ENCODE peak calls at places on chromosome 17, in eight cellular contexts. Y is mesendoderm, I is heart right ventricle, G is MM.1S, Q is colonic mucosa, U is mammary epithelial cell, H is brain microvascular endothelial cell, C is breast epithelium. O is an unnamed sample. For H3K36me3, the result is how much of the 10 kb centered on the place peaks cover.

GRCh38 chr17:7023576-7024401 is 939 bp downstream of the BCL6B start:
- DNase-seq in C (peak), Y (peak), I (peak), U (peak), H (peak), G (peak), Q (peak), O (peak)

GRCh38 chr17:77884019-77884418 is 74.5 kb upstream of the TNRC6C start:
- DNase-seq in U (no peak), C (no peak), Y (peak), H (peak), I (peak), Q (no peak), G (no peak), O (no peak)

GRCh38 chr17:72953621-72954020 is 138.9 kb downstream of the SLC39A11 start:
- DNase-seq in G (no peak), U (no peak), H (no peak), Q (no peak), Y (no peak), I (no peak), C (no peak), O (no peak)

GRCh38 chr17:68512967-68513474 is 791 bp downstream of the PRKAR1A start:
- DNase-seq in C (no peak), U (peak), Y (peak), G (peak), Q (peak), H (peak), I (no peak), O (no peak)

GRCh38 chr17:1997146-1997586 is 28.0 kb downstream of the RTN4RL1 start:
- DNase-seq in U (peak), C (no peak), H (no peak), Q (peak), G (no peak), I (no peak), Y (no peak), O (no peak)

GRCh38 chr17:73748521-73748920 is 104.3 kb upstream of the SDK2 start:
- DNase-seq in Y (no peak), C (no peak), U (no peak), I (no peak), Q (no peak), H (no peak), G (no peak), O (no peak)

GRCh38 chr17:31401456-31402254 is 10.2 kb downstream of the RAB11FIP4 start:
- DNase-seq in Y (no peak), C (no peak), H (no peak), Q (no peak), I (no peak), U (no peak), G (no peak), O (no peak)

GRCh38 chr17:70168044-70168978 is 1.0 kb upstream of the KCNJ2 start:
- DNase-seq in Q (peak), C (peak), H (peak), I (peak), U (peak), Y (peak), G (peak), O (peak)

GRCh38 chr17:55324296-55324978 is 59.7 kb downstream of the HLF start:
- DNase-seq in Q (no peak), Y (peak), G (no peak), I (no peak), H (no peak), U (no peak), C (no peak), O (no peak)

GRCh38 chr17:41985919-41986318 is 19.3 kb downstream of the CNP start:
- DNase-seq in G (no peak), U (no peak), Y (no peak), Q (no peak), H (no peak), I (no peak), C (no peak), O (no peak)
- H3K36me3 ChIP-seq in G (under half), U (under half), Y (under half), Q (under half), H (half or more), I (under half), C (under half), O (half or more)

GRCh38 chr17:4675791-4676190 is 28.1 kb downstream of the PELP1 start:
- DNase-seq in Y (no peak), G (no peak), Q (no peak), H (no peak), C (no peak), U (no peak), I (no peak), O (no peak)

GRCh38 chr17:4678448-4679026 is 25.4 kb downstream of the PELP1 start:
- DNase-seq in C (no peak), U (peak), Y (peak), I (no peak), Q (no peak), H (peak), G (no peak), O (no peak)

GRCh38 chr17:4673986-4674770 is 29.8 kb downstream of the PELP1 start:
- DNase-seq in I (no peak), Y (no peak), G (no peak), H (no peak), Q (no peak), C (no peak), U (no peak), O (no peak)

GRCh38 chr17:4676777-4677176 is 27.2 kb downstream of the PELP1 start:
- DNase-seq in I (peak), Y (no peak), H (no peak), Q (no peak), G (no peak), U (no peak), C (no peak), O (no peak)

GRCh38 chr17:4679652-4680051 is 24.3 kb downstream of the PELP1 start:
- DNase-seq in U (peak), G (no peak), Y (peak), C (no peak), Q (no peak), H (peak), I (no peak), O (no peak)
- H3K36me3 ChIP-seq in U (under half), G (under half), Y (under half), C (under half), Q (under half), H (under half), I (under half), O (half or more)

GRCh38 chr17:900336-900735 is 79.2 kb downstream of the NXN start:
- DNase-seq in H (no peak), Q (no peak), I (no peak), Y (no peak), G (no peak), U (no peak), C (no peak), O (no peak)
- H3K36me3 ChIP-seq in H (under half), Q (under half), I (under half), Y (under half), G (under half), U (under half), C (under half), O (under half)

GRCh38 chr17:4450710-4451316 is 17.1 kb downstream of the SPNS3 start:
- DNase-seq in H (no peak), G (no peak), C (no peak), I (no peak), U (no peak), Q (no peak), Y (no peak), O (no peak)
- H3K36me3 ChIP-seq in H (under half), G (under half), C (under half), I (under half), U (under half), Q (under half), Y (under half), O (under half)

DNA sequence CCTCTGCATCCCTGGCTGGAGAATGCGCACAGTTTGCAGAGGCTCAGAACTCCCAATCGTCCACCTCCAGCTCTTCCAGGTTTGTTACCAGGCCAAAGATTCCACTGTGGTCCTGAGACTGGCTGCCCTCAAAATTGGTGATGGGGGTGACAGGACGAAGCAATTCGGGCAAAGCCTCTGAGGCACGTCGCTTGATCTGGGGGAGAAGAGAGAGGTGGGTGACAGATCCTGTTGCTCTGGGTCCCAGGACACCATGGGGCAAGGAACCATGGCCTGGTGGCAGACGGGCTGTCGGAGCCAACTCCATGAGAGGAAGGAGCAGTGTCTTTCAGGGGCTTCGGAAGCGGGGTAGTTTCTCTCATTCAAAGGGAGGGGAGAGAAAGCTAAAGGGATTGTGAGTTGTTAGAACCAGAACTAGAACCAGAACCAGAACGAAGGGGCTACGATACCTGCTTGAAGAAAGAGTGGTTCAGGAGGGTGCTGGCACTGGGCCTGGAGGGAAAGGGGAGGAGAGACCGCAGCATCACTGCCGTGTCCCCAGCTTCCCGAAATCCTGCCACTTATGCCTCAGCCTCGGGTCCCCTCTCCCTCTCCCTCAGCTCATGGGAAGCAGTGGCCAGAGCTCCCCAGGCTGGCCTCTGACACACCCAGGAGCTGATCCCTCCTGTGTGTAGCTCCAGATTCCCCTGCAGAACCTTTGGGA is 3.8 kb upstream of the LIMD2 start:
- DNase-seq in H (no peak), U (no peak), G (no peak), I (no peak), Y (no peak), C (no peak), Q (no peak), O (no peak)
- H3K36me3 ChIP-seq in H (under half), U (under half), G (under half), I (under half), Y (under half), C (under half), Q (under half), O (half or more)

DNA sequence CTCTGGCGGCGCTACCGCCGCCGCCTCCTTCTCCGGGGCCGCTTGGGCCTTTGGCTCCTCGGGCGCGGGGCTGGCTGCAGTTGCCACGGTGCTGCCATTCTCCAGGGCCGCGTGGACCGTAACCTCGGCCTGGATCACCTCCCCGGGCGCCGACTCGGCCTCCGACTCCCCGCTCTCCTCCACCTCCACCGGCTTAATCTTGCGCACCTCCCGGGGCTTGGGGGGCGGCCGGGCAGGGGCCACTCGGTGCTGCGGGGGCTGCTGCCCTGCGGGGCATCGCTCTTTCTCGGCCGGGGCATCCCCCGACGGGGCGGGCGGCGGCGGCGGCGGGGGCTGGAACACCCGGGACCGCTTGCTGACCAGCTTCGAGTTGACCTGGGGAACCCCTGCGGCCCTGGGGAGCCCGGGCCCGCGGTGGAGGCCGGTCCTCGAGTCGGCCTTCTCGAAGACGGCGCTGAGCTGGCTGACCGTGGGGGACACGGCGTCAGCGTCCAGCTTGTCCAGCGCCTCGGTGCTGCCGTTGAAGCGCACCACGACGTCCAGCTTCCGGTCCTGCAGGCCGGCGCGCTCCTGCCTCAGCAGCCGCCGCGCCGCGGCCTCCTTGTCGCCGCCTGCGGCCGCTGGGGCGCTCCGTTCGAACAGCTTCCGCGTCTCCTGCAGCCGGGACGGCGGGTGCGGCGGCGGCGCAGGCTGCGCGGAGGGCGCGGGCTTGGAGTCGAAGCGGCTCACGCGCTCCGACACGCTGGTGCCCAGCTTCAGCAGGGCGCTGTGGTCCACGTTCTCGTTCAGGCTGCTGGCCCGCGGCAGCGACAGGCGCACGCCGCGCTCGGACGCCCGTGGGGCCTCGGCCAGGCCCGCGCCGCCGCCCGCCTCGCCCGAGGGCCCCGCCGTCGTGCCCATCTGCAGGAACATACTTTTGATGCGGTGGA is 788 bp downstream of the PPP1R9B start:
- DNase-seq in H (no peak), G (peak), I (peak), C (no peak), U (peak), Q (no peak), Y (peak), O (peak)
- H3K36me3 ChIP-seq in H (under half), G (under half), I (under half), C (under half), U (under half), Q (under half), Y (under half), O (under half)

O was measured in tibial artery.